ENCODE peak calls at places on chromosomes 6 and 20, in seven cellular contexts. A is foreskin fibroblast, B is GM13976, O is GM06990, G is RWPE1, Y is tibial artery, J is PC-9. P is an unnamed sample.

GRCh38 chr6:135162678-135163439 is 18.2 kb upstream of the MYB start:
- DNase-seq in A (peak; percentile 53), B (no peak), O (peak; percentile 57), G (no peak), Y (no peak), J (peak; percentile 21), P (peak; percentile 87)

GRCh38 chr6:20827798-20828197 is 293.5 kb downstream of the CDKAL1 start:
- DNase-seq in A (peak; percentile 54), B (no peak), O (no peak), G (no peak), Y (no peak), J (no peak), P (no peak)

GRCh38 chr20:6886065-6886729 is 118.7 kb downstream of the BMP2 start:
- DNase-seq in A (no peak), B (no peak), O (no peak), G (no peak), Y (no peak), J (no peak), P (no peak)

GRCh38 chr6:134379086-134379485 is 61.2 kb upstream of the SGK1 start:
- DNase-seq in A (no peak), B (peak; percentile 41), O (peak; percentile 41), G (peak; percentile 60), Y (no peak), J (peak; percentile 78), P (peak; percentile 83)

GRCh38 chr6:118743744-118744143 is 92.4 kb upstream of the CEP85L start:
- DNase-seq in A (peak; percentile 72), B (no peak), O (no peak), G (no peak), Y (no peak), J (no peak), P (no peak)

GRCh38 chr6:109393882-109394281 is 11.6 kb upstream of the CD164 start:
- DNase-seq in A (peak; percentile 59), B (no peak), O (no peak), G (no peak), Y (no peak), J (no peak), P (no peak)

GRCh38 chr6:158631678-158632537 is 12.6 kb downstream of the DYNLT1 start:
- DNase-seq in A (peak; percentile 71), B (no peak), O (no peak), G (no peak), Y (peak; percentile 88), J (peak; percentile 65), P (no peak)

GRCh38 chr6:160275511-160276003 is 16.9 kb upstream of the SLC22A2 start:
- DNase-seq in A (peak; percentile 42), B (no peak), O (no peak), G (no peak), Y (no peak), J (no peak), P (no peak)

GRCh38 chr20:62706344-62706743 is 2.3 kb upstream of the NTSR1 start:
- DNase-seq in A (no peak), B (no peak), O (no peak), G (no peak), Y (no peak), J (no peak), P (no peak)

GRCh38 chr6:170086639-170087420 is 204.0 kb downstream of the DLL1 start:
- DNase-seq in A (no peak), B (no peak), O (no peak), G (no peak), Y (peak; percentile 62), J (no peak), P (no peak)

GRCh38 chr20:38201356-38201755 is 36.3 kb upstream of the TGM2 start:
- DNase-seq in A (peak; percentile 93), B (no peak), O (no peak), G (peak; percentile 93), Y (no peak), J (peak; percentile 59), P (no peak)

GRCh38 chr6:1208876-1209275 is 103.0 kb upstream of the FOXQ1 start:
- DNase-seq in A (peak; percentile 31), B (no peak), O (no peak), G (no peak), Y (no peak), J (peak; percentile 30), P (no peak)

GRCh38 chr6:55174211-55175013 is at the start of gene HCRTR2:
- DNase-seq in A (no peak), B (no peak), O (no peak), G (no peak), Y (peak; percentile 49), J (no peak), P (no peak)

GRCh38 chr6:145688493-145688905 is 46.8 kb downstream of the EPM2A start:
- DNase-seq in A (peak; percentile 68), B (no peak), O (no peak), G (no peak), Y (no peak), J (no peak), P (no peak)

GRCh38 chr6:95802978-95803377 is 212.8 kb upstream of the FUT9 start:
- DNase-seq in A (no peak), B (no peak), O (no peak), G (no peak), Y (no peak), J (no peak), P (no peak)

GRCh38 chr20:60100780-60101179 is 142.6 kb downstream of the CDH26 start:
- DNase-seq in A (no peak), B (no peak), O (no peak), G (no peak), Y (no peak), J (no peak), P (no peak)

GRCh38 chr20:44247676-44248419 is 740 bp downstream of the GDAP1L1 start:
- DNase-seq in A (peak; percentile 55), B (peak; percentile 64), O (no peak), G (peak; percentile 74), Y (no peak), J (peak; percentile 43), P (peak; percentile 24)

GRCh38 chr6:41737591-41738130 is 2.3 kb upstream of the TFEB start:
- DNase-seq in A (no peak), B (no peak), O (no peak), G (no peak), Y (no peak), J (no peak), P (no peak)

DNA sequence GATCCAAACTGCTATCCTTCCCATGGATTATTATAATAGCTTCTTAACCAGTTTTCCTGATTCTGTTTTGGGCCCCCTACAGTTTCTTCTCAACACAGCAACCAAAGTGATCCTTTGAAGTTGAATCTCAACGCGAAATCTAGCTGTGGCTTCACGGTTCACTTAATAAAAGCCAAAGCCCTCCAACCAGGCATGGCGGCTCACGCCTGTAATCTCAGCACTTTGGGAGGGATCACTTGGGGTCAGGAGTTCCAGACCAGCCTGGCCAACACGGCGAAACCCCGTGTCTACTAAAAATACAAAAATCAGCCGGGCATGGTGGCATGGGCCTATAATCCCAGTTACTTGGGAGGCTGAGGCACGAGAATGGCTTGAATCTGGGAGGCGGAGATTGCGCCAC is 3.3 kb downstream of the RMND1 start:
- DNase-seq in A (peak; percentile 16), B (no peak), O (no peak), G (no peak), Y (no peak), J (no peak), P (no peak)
- TF ChIP-seq CTCF in A (no peak), B (no peak), O (no peak), G (no peak), Y (no peak), J (no peak), P (no peak)

GRCh38 chr6:89243331-89243629 is 26.1 kb upstream of the GABRR1 start:
- DNase-seq in A (peak; percentile 51), B (no peak), O (no peak), G (no peak), Y (no peak), J (no peak), P (no peak)

GRCh38 chr6:89242574-89243330 is 25.6 kb upstream of the GABRR1 start:
- DNase-seq in A (peak; percentile 71), B (peak; percentile 34), O (no peak), G (peak; percentile 66), Y (no peak), J (no peak), P (peak; percentile 47)

GRCh38 chr6:89237158-89237557 is 20.0 kb upstream of the GABRR1 start:
- DNase-seq in A (no peak), B (no peak), O (no peak), G (no peak), Y (no peak), J (no peak), P (no peak)

GRCh38 chr6:89244237-89244985 is 27.3 kb upstream of the GABRR1 start:
- DNase-seq in A (no peak), B (no peak), O (no peak), G (no peak), Y (no peak), J (no peak), P (peak; percentile 60)

GRCh38 chr6:89239338-89239737 is 22.2 kb upstream of the GABRR1 start:
- DNase-seq in A (no peak), B (peak; percentile 41), O (no peak), G (no peak), Y (no peak), J (no peak), P (peak; percentile 52)
- TF ChIP-seq CTCF in A (peak; percentile 26), B (peak; percentile 34), O (peak; percentile 65), G (no peak), Y (no peak), J (peak; percentile 38), P (peak; percentile 45)

DNA sequence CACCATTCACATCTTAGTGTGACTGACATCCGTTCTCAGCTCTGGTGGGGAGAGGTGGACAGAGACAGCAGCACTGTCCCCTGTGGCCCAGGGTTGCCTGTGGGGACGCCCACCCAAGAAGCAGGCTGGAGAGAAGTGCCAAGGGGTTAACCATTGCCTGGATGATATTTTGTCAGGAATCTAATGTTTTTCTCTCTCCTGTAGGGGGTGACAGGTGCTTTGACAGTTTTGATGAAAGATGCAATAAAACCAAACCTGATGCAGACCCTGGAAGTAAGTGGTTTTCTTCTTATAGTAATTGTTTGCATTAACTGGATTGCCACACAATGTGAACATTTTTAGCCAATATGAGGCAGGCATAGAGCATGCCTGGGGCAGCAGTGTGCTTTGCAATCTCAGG is 99.3 kb downstream of the MTHFD1L start:
- DNase-seq in A (no peak), B (no peak), O (no peak), G (no peak), Y (no peak), J (no peak), P (no peak)
- TF ChIP-seq CTCF in A (no peak), B (no peak), O (no peak), G (no peak), Y (no peak), J (no peak), P (no peak)

DNA sequence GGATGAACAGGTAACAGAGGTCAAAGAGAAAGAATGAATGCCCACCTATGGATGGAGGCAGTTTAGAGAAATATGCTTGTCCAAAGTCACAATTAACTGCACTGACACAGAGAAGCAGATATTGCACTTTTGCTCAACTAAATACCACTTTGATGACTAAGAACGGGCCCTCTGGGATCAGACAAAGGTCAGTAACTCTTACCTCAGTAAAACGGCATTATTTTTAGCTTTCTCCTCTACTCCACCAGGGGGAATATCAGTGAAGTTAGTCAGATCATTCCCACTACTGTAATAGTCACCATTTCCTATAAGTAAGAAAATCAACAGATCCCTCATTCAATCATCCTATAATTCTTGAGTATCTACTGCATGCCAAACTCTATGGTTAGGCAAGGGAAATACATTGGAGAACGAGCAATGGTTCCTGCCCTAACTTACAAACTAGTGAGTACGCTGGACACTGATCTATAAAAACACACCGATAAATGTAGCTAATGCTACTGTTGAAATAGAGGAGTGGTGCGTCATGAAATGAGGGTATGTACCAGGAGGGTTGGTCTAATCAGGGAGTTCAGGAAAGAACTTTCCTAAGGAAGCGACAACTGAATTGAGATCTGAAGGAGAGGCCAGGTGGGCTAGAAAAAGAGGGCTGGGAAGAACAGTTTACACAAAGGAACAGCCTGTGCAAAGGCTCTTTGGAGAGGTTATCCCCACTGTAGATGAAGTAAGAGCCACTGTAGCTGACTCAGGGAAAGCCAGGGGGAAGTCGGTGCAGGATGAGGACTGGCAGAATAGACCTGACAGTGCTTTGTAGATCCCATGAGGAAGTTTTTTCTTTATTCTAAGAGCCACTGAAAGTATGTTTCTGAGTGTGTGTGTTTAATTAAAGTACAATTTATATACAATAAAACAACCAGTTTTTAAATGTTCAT is 9.2 kb downstream of the ECI2 start:
- DNase-seq in A (peak; percentile 90), B (no peak), O (no peak), G (peak; percentile 89), Y (no peak), J (peak; percentile 18), P (peak; percentile 3)
- TF ChIP-seq CTCF in A (peak; percentile 49), B (no peak), O (no peak), G (no peak), Y (peak; percentile 36), J (peak; percentile 47), P (no peak)

P was measured in GM12865.